ENCODE peak calls at places on chromosomes 1 and 21, in four cellular contexts. H, E, Q and A are unnamed samples.

GRCh38 chr1:153790996-153791855 is 16.0 kb downstream of the SLC27A3 start:
- DNase-seq in E (no peak), Q (peak; percentile 95), H (peak; percentile 60), A (peak; percentile 92)

GRCh38 chr1:192696082-192696481 is 60.1 kb downstream of the RGS13 start:
- DNase-seq in H (no peak), Q (no peak), E (no peak), A (no peak)

GRCh38 chr1:211708006-211708405 is 32.6 kb upstream of the NEK2 start:
- DNase-seq in H (no peak), E (no peak), Q (no peak), A (no peak)

GRCh38 chr1:24379733-24380315 is 33.8 kb downstream of the STPG1 start:
- DNase-seq in E (no peak), Q (no peak), H (no peak), A (no peak)

GRCh38 chr1:173015629-173016028 is 35.1 kb downstream of the TNFSF18 start:
- DNase-seq in E (no peak), Q (no peak), H (no peak), A (peak; percentile 31)

GRCh38 chr1:169486281-169486904 is 649 bp upstream of the SLC19A2 start:
- DNase-seq in H (no peak), Q (no peak), E (peak; percentile 36), A (no peak)

GRCh38 chr21:28294046-28294445 is 698.6 kb downstream of the LTN1 start:
- DNase-seq in E (no peak), H (no peak), Q (no peak), A (no peak)

GRCh38 chr1:160743266-160743665 is 4.2 kb downstream of the SLAMF7 start:
- DNase-seq in H (no peak), E (no peak), Q (no peak), A (no peak)

GRCh38 chr1:181541947-181542346 is 58.6 kb downstream of the CACNA1E start:
- DNase-seq in E (no peak), Q (no peak), H (no peak), A (no peak)

GRCh38 chr1:23283660-23284602 is 60.2 kb downstream of the HNRNPR start:
- DNase-seq in H (no peak), Q (no peak), E (no peak), A (no peak)

GRCh38 chr1:25030674-25031589 is 100.9 kb upstream of the RUNX3 start:
- DNase-seq in H (peak; percentile 64), Q (peak; percentile 91), E (no peak), A (no peak)

GRCh38 chr1:217138173-217138838 is 415.1 kb upstream of the ESRRG start:
- DNase-seq in H (no peak), E (no peak), Q (no peak), A (no peak)

GRCh38 chr1:147895123-147895522 is 7.5 kb upstream of the GJA8 start:
- DNase-seq in Q (no peak), E (no peak), H (no peak), A (no peak)

GRCh38 chr21:43268086-43268803 is 99.4 kb downstream of the CRYAA start:
- DNase-seq in E (no peak), Q (no peak), H (no peak), A (no peak)

GRCh38 chr1:210565316-210565715 is 236.6 kb downstream of the HHAT start:
- DNase-seq in H (no peak), E (no peak), Q (no peak), A (no peak)

GRCh38 chr1:226664413-226665101 is 74.5 kb downstream of the ITPKB start:
- DNase-seq in H (no peak), E (no peak), Q (no peak), A (no peak)

GRCh38 chr21:45142916-45143315 is 68.5 kb downstream of the ADARB1 start:
- DNase-seq in H (no peak), E (no peak), Q (no peak), A (no peak)

GRCh38 chr21:38914531-38915385 is 109.0 kb downstream of the ETS2 start:
- DNase-seq in Q (no peak), H (no peak), E (no peak), A (no peak)

GRCh38 chr1:196660912-196661311 is 9.1 kb downstream of the CFH start:
- DNase-seq in Q (no peak), E (peak; percentile 47), H (no peak), A (no peak)

GRCh38 chr1:25642710-25643109 is 26.1 kb downstream of the MAN1C1 start:
- DNase-seq in E (no peak), H (peak; percentile 42), Q (peak; percentile 44), A (no peak)

GRCh38 chr1:241276391-241276790 is 80.6 kb downstream of the RGS7 start:
- DNase-seq in H (no peak), E (no peak), Q (no peak), A (no peak)

GRCh38 chr1:180168786-180169640 is 14.3 kb downstream of the QSOX1 start:
- DNase-seq in H (peak; percentile 69), Q (no peak), E (peak; percentile 74), A (no peak)

GRCh38 chr1:37478451-37478871 is 4.1 kb downstream of the ZC3H12A start:
- DNase-seq in E (peak; percentile 48), Q (no peak), H (no peak), A (peak; percentile 41)

GRCh38 chr1:41776896-41777431 is 141.8 kb downstream of the HIVEP3 start:
- DNase-seq in E (no peak), Q (no peak), H (no peak), A (no peak)

GRCh38 chr1:41775961-41776585 is 142.6 kb downstream of the HIVEP3 start:
- DNase-seq in E (no peak), Q (no peak), H (no peak), A (no peak)

GRCh38 chr1:41780916-41781315 is 137.8 kb downstream of the HIVEP3 start:
- DNase-seq in H (no peak), E (no peak), Q (no peak), A (no peak)

GRCh38 chr1:41780322-41780721 is 138.4 kb downstream of the HIVEP3 start:
- DNase-seq in Q (no peak), E (no peak), H (no peak), A (no peak)

DNA sequence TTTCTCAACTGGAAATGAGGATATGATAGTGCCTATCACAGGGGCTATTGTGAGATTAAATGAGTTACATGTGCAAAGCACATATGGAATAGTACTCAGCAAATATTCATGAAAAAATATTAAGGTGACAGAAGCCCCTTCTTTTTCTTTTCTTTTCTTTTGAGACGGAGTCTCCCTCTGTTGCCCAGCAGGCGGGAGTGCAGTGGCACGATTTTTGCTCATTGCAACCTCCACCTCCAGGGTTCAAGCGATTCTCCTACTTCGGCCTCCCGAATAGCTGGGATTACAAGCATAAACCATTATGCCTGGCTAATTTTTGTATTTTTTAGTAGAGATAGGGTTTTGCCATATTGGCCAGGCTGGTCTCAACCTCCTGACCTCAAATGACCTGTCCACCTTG is 139.4 kb downstream of the HIVEP3 start:
- DNase-seq in E (no peak), Q (no peak), H (no peak), A (no peak)
- TF ChIP-seq SPI1 in E (no peak), Q (no peak), H (no peak), A (no peak)

GRCh38 chr1:9183441-9183840 is 51.1 kb upstream of the H6PD start:
- DNase-seq in H (no peak), E (no peak), Q (no peak), A (no peak)

GRCh38 chr1:9183898-9184297 is 50.7 kb upstream of the H6PD start:
- DNase-seq in H (no peak), E (no peak), Q (no peak), A (no peak)

GRCh38 chr1:9182784-9183257 is 51.8 kb upstream of the H6PD start:
- DNase-seq in H (no peak), E (no peak), Q (no peak), A (no peak)

GRCh38 chr1:9186082-9186859 is 48.3 kb upstream of the H6PD start:
- DNase-seq in Q (no peak), H (no peak), E (no peak), A (no peak)

DNA sequence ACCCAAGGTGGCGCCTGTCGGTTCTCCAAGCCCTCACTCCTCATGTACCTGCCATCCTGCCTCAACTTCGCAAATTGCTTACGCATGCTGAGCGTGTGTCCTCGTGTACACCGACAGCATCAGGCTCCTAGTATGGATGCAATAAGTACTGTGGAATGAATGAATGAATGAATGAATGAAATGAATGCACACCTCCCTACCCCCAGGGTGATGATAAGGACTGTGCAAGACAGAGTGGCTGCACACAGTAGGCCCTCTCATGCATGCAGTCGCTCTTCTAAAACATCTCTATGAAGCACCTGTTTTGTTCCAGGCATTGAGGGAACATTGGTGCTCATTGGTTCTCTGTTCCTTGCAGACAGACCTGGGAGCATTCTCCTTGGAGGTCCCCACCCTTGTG is 49.8 kb upstream of the H6PD start:
- DNase-seq in E (no peak), H (no peak), Q (no peak), A (no peak)
- TF ChIP-seq SPI1 in E (no peak), H (no peak), Q (no peak), A (no peak)

GRCh38 chr1:40058453-40059291 is 18.1 kb downstream of the CAP1 start:
- DNase-seq in H (no peak), E (peak; percentile 47), Q (no peak), A (no peak)

GRCh38 chr1:40058097-40058452 is 17.5 kb downstream of the CAP1 start:
- DNase-seq in E (no peak), H (no peak), Q (no peak), A (no peak)

GRCh38 chr1:40059960-40060337 is 19.4 kb downstream of the CAP1 start:
- DNase-seq in E (no peak), H (no peak), Q (no peak), A (no peak)

GRCh38 chr1:40060351-40060750 is 19.8 kb downstream of the CAP1 start:
- DNase-seq in H (no peak), Q (no peak), E (no peak), A (peak; percentile 61)

DNA sequence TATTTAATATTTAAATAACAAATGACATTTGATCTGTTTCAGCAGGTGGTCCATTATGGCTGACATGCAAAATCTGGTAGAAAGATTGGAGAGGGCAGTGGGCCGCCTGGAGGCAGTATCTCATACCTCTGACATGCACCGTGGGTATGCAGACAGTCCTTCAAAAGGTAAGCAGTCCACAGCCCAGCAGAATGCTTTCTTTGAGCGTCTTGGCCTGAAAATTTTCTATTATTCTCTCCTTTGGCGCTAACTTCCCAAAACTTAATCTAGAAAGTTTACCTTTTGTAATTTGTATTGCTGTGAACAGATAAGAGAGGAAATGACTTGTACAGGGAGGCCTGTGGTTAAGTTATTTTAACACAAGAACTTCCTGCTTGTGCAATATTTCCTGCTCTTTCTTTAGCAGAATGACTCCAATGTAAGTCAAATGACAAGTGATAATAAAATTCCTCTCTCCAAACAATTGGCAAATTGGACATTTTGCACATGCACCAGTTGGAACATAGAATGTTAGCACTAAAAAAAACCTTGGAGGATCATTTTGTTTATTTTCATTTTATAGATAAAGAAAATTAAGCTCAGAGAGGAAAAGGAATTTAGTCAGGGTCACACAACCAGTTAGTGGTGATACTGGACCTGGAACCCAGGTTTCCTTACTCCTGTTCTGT is 18.9 kb downstream of the CAP1 start:
- DNase-seq in H (no peak), E (peak; percentile 56), Q (no peak), A (peak; percentile 74)
- TF ChIP-seq SPI1 in H (peak; percentile 36), E (no peak), Q (peak; percentile 37), A (peak; percentile 85)

GRCh38 chr21:40447016-40447415 is 399.9 kb downstream of the DSCAM start:
- DNase-seq in H (no peak), Q (no peak), E (no peak), A (no peak)

DNA sequence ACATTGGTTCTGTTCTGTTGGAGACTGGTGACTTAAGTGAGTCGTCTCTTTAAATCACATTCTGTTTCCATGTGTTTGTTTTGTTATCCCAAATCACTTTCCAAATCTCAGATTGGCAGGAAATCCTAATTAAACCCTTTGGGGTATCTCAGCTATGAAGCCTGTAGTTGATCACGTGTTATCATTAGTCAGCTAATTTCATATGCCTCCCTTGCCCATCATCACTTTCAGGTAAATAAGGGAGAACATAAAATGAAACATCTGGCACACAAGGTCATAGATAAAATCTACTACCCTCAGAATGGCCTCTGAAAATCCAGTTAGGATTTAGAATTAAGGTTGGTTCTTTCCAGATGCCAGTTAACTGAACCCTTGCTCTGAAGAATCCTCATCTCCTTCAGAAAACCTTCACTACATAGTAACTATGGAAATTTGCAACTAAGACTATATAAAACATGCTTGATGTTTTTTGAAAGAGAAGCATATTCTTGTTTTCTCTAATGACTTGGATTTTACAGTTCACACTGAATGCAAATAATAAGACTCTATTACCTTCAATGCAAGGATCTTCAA is 401.5 kb downstream of the DSCAM start:
- DNase-seq in E (no peak), Q (no peak), H (no peak), A (no peak)
- TF ChIP-seq SPI1 in E (no peak), Q (no peak), H (no peak), A (no peak)